ENCODE peak calls at places on chromosomes 12 and 14, in six cellular contexts. One of them, this sample, is unnamed.

GRCh38 chr14:77882631-77883030 is 82.7 kb downstream of the ADCK1 start:
- DNase-seq in GM13977: no peak
- DNase-seq in tibial nerve: no peak
- DNase-seq in kidney epithelial cell: no peak
- DNase-seq in A549: no peak
- DNase-seq in T47D: no peak
- DNase-seq in this sample: no peak

GRCh38 chr14:96058606-96059200 is 19.5 kb downstream of the C14orf132 start:
- DNase-seq in tibial nerve: no peak
- DNase-seq in T47D: no peak
- DNase-seq in A549: no peak
- DNase-seq in GM13977: no peak
- DNase-seq in kidney epithelial cell: no peak
- DNase-seq in this sample: no peak

GRCh38 chr12:45577844-45578399 is 151.6 kb upstream of the ARID2 start:
- DNase-seq in T47D: no peak
- DNase-seq in A549: no peak
- DNase-seq in kidney epithelial cell: no peak
- DNase-seq in tibial nerve: no peak
- DNase-seq in GM13977: no peak
- DNase-seq in this sample: no peak

GRCh38 chr12:65695077-65695865 is 129.0 kb upstream of the HMGA2 start:
- DNase-seq in kidney epithelial cell: peak
- DNase-seq in GM13977: no peak
- DNase-seq in A549: peak
- DNase-seq in T47D: no peak
- DNase-seq in tibial nerve: no peak
- DNase-seq in this sample: peak

GRCh38 chr12:12428961-12429657 is 72.2 kb downstream of the BORCS5 start:
- DNase-seq in GM13977: no peak
- DNase-seq in tibial nerve: no peak
- DNase-seq in A549: no peak
- DNase-seq in T47D: no peak
- DNase-seq in kidney epithelial cell: no peak
- DNase-seq in this sample: peak

GRCh38 chr12:53981652-53982565 is 3.0 kb upstream of the HOXC10 start:
- DNase-seq in tibial nerve: no peak
- DNase-seq in A549: no peak
- DNase-seq in T47D: no peak
- DNase-seq in GM13977: no peak
- DNase-seq in kidney epithelial cell: no peak
- DNase-seq in this sample: no peak

GRCh38 chr12:44835641-44836379 is 40.3 kb downstream of the NELL2 start:
- DNase-seq in tibial nerve: no peak
- DNase-seq in kidney epithelial cell: peak
- DNase-seq in T47D: no peak
- DNase-seq in A549: no peak
- DNase-seq in GM13977: no peak
- DNase-seq in this sample: peak

GRCh38 chr14:103292426-103293374 is 41.3 kb upstream of the EIF5 start:
- DNase-seq in kidney epithelial cell: no peak
- DNase-seq in GM13977: peak
- DNase-seq in A549: peak
- DNase-seq in T47D: peak
- DNase-seq in tibial nerve: peak
- DNase-seq in this sample: no peak

GRCh38 chr12:100020370-100020769 is 35.6 kb upstream of the ANKS1B start:
- DNase-seq in kidney epithelial cell: no peak
- DNase-seq in GM13977: no peak
- DNase-seq in tibial nerve: no peak
- DNase-seq in T47D: no peak
- DNase-seq in A549: no peak
- DNase-seq in this sample: no peak

GRCh38 chr12:89270548-89270947 is 81.8 kb downstream of the DUSP6 start:
- DNase-seq in GM13977: no peak
- DNase-seq in kidney epithelial cell: no peak
- DNase-seq in tibial nerve: no peak
- DNase-seq in T47D: no peak
- DNase-seq in A549: no peak
- DNase-seq in this sample: no peak

GRCh38 chr12:42590324-42590934 is 883 bp upstream of the PRICKLE1 start:
- DNase-seq in GM13977: peak
- DNase-seq in tibial nerve: no peak
- DNase-seq in A549: peak
- DNase-seq in kidney epithelial cell: no peak
- DNase-seq in T47D: no peak
- DNase-seq in this sample: no peak

GRCh38 chr14:20857630-20858261 is 33.4 kb upstream of the RNASE3 start:
- DNase-seq in A549: peak
- DNase-seq in T47D: peak
- DNase-seq in kidney epithelial cell: no peak
- DNase-seq in GM13977: peak
- DNase-seq in tibial nerve: peak
- DNase-seq in this sample: no peak

GRCh38 chr12:92290016-92290685 is 144.5 kb upstream of the BTG1 start:
- DNase-seq in GM13977: no peak
- DNase-seq in A549: peak
- DNase-seq in T47D: no peak
- DNase-seq in kidney epithelial cell: peak
- DNase-seq in tibial nerve: no peak
- DNase-seq in this sample: no peak

GRCh38 chr12:7994731-7995205 is 37.7 kb upstream of the FOXJ2 start:
- DNase-seq in tibial nerve: no peak
- DNase-seq in T47D: no peak
- DNase-seq in GM13977: no peak
- DNase-seq in kidney epithelial cell: peak
- DNase-seq in A549: peak
- DNase-seq in this sample: no peak

GRCh38 chr12:68446896-68447806 is 115.0 kb upstream of the MDM1 start:
- DNase-seq in kidney epithelial cell: no peak
- DNase-seq in A549: no peak
- DNase-seq in GM13977: no peak
- DNase-seq in T47D: no peak
- DNase-seq in tibial nerve: no peak
- DNase-seq in this sample: no peak

GRCh38 chr14:75661499-75661814 is 411 bp downstream of the TTLL5 start:
- DNase-seq in GM13977: no peak
- DNase-seq in tibial nerve: no peak
- DNase-seq in A549: no peak
- DNase-seq in T47D: no peak
- DNase-seq in kidney epithelial cell: no peak
- DNase-seq in this sample: no peak

GRCh38 chr14:82806426-82806825 is 1272.8 kb upstream of the SEL1L start:
- DNase-seq in GM13977: no peak
- DNase-seq in A549: no peak
- DNase-seq in kidney epithelial cell: no peak
- DNase-seq in T47D: no peak
- DNase-seq in tibial nerve: no peak
- DNase-seq in this sample: no peak

GRCh38 chr12:19689801-19690472 is 250.6 kb downstream of the AEBP2 start:
- DNase-seq in GM13977: no peak
- DNase-seq in T47D: no peak
- DNase-seq in tibial nerve: no peak
- DNase-seq in A549: no peak
- DNase-seq in kidney epithelial cell: no peak
- DNase-seq in this sample: peak

GRCh38 chr14:105517096-105517495 is 9.3 kb upstream of the TMEM121 start:
- DNase-seq in tibial nerve: no peak
- DNase-seq in GM13977: no peak
- DNase-seq in kidney epithelial cell: no peak
- DNase-seq in T47D: no peak
- DNase-seq in A549: no peak
- DNase-seq in this sample: no peak

GRCh38 chr12:50166776-50167025 is 468 bp downstream of the CERS5 start:
- DNase-seq in kidney epithelial cell: no peak
- DNase-seq in tibial nerve: no peak
- DNase-seq in GM13977: no peak
- DNase-seq in A549: no peak
- DNase-seq in T47D: no peak
- DNase-seq in this sample: no peak

GRCh38 chr12:7501031-7501585 is 2.5 kb downstream of the CD163 start:
- DNase-seq in kidney epithelial cell: no peak
- DNase-seq in A549: peak
- DNase-seq in T47D: no peak
- DNase-seq in tibial nerve: no peak
- DNase-seq in GM13977: no peak
- DNase-seq in this sample: no peak

GRCh38 chr14:78363008-78363407 is 192.8 kb downstream of the NRXN3 start:
- DNase-seq in GM13977: no peak
- DNase-seq in T47D: no peak
- DNase-seq in A549: no peak
- DNase-seq in kidney epithelial cell: no peak
- DNase-seq in tibial nerve: no peak
- DNase-seq in this sample: no peak

GRCh38 chr12:87259405-87259804 is 769.8 kb downstream of the C12orf50 start:
- DNase-seq in T47D: no peak
- DNase-seq in GM13977: no peak
- DNase-seq in A549: no peak
- DNase-seq in kidney epithelial cell: no peak
- DNase-seq in tibial nerve: no peak
- DNase-seq in this sample: no peak

GRCh38 chr14:92759300-92759678 is 10.9 kb upstream of the LGMN start:
- DNase-seq in GM13977: no peak
- DNase-seq in T47D: no peak
- DNase-seq in tibial nerve: no peak
- DNase-seq in kidney epithelial cell: no peak
- DNase-seq in A549: peak
- DNase-seq in this sample: peak

GRCh38 chr14:86363576-86363975 is 833.6 kb downstream of the FLRT2 start:
- DNase-seq in kidney epithelial cell: no peak
- DNase-seq in T47D: no peak
- DNase-seq in tibial nerve: no peak
- DNase-seq in GM13977: no peak
- DNase-seq in A549: no peak
- DNase-seq in this sample: no peak